ENCODE peak calls at places on chromosomes 6 and 20, in five cellular contexts. One of them, this sample, is unnamed.

GRCh38 chr20:23409800-23410199 is 11.5 kb downstream of the NAPB start:
- DNase-seq in fibroblast of lung: no peak
- DNase-seq in kidney: no peak
- DNase-seq in adrenal gland: no peak
- DNase-seq in ovary: no peak
- DNase-seq in this sample: no peak

GRCh38 chr20:11248691-11249178 is 574.9 kb upstream of the JAG1 start:
- DNase-seq in fibroblast of lung: no peak
- DNase-seq in kidney: no peak
- DNase-seq in adrenal gland: no peak
- DNase-seq in ovary: no peak
- DNase-seq in this sample: no peak

GRCh38 chr6:150016324-150017185 is 8.8 kb downstream of the RAET1L start:
- DNase-seq in fibroblast of lung: peak
- DNase-seq in kidney: no peak
- DNase-seq in adrenal gland: peak
- DNase-seq in ovary: no peak
- DNase-seq in this sample: peak

GRCh38 chr6:24779416-24779815 is 4.7 kb downstream of the GMNN start:
- DNase-seq in fibroblast of lung: no peak
- DNase-seq in kidney: no peak
- DNase-seq in adrenal gland: no peak
- DNase-seq in ovary: no peak
- DNase-seq in this sample: no peak

GRCh38 chr6:32883789-32884188 is 29.8 kb downstream of the PSMB9 start:
- DNase-seq in fibroblast of lung: peak
- DNase-seq in kidney: peak
- DNase-seq in adrenal gland: peak
- DNase-seq in ovary: no peak
- DNase-seq in this sample: peak

GRCh38 chr6:98980814-98981213 is 33.1 kb upstream of the FBXL4 start:
- DNase-seq in fibroblast of lung: no peak
- DNase-seq in kidney: no peak
- DNase-seq in adrenal gland: no peak
- DNase-seq in ovary: no peak
- DNase-seq in this sample: no peak

GRCh38 chr6:157226761-157227160 is 96.6 kb downstream of the TMEM242 start:
- DNase-seq in fibroblast of lung: peak
- DNase-seq in kidney: peak
- DNase-seq in adrenal gland: peak
- DNase-seq in ovary: no peak
- DNase-seq in this sample: no peak

GRCh38 chr6:117494694-117495318 is 12.3 kb downstream of the DCBLD1 start:
- DNase-seq in fibroblast of lung: no peak
- DNase-seq in kidney: no peak
- DNase-seq in adrenal gland: no peak
- DNase-seq in ovary: no peak
- DNase-seq in this sample: no peak

GRCh38 chr6:108735310-108735990 is 112.8 kb upstream of the ARMC2 start:
- DNase-seq in fibroblast of lung: no peak
- DNase-seq in kidney: no peak
- DNase-seq in adrenal gland: no peak
- DNase-seq in ovary: no peak
- DNase-seq in this sample: no peak

GRCh38 chr20:35091808-35092523 is 641 bp downstream of the TRPC4AP start:
- DNase-seq in fibroblast of lung: peak
- DNase-seq in kidney: peak
- DNase-seq in adrenal gland: no peak
- DNase-seq in ovary: no peak
- DNase-seq in this sample: no peak

GRCh38 chr6:102619585-102619984 is 1226.1 kb downstream of the GRIK2 start:
- DNase-seq in fibroblast of lung: peak
- DNase-seq in kidney: no peak
- DNase-seq in adrenal gland: no peak
- DNase-seq in ovary: no peak
- DNase-seq in this sample: no peak

GRCh38 chr6:10014561-10014960 is 400.3 kb downstream of the TFAP2A start:
- DNase-seq in fibroblast of lung: peak
- DNase-seq in kidney: no peak
- DNase-seq in adrenal gland: no peak
- DNase-seq in ovary: no peak
- DNase-seq in this sample: no peak

GRCh38 chr20:2386516-2387179 is 5.9 kb downstream of the TGM6 start:
- DNase-seq in fibroblast of lung: peak
- DNase-seq in kidney: no peak
- DNase-seq in adrenal gland: no peak
- DNase-seq in ovary: no peak
- DNase-seq in this sample: no peak

GRCh38 chr6:75205776-75206334 is at the start of gene COL12A1:
- DNase-seq in fibroblast of lung: peak
- DNase-seq in kidney: peak
- DNase-seq in adrenal gland: peak
- DNase-seq in ovary: peak
- DNase-seq in this sample: peak

GRCh38 chr6:41729624-41730023 is 5.8 kb downstream of the TFEB start:
- DNase-seq in fibroblast of lung: no peak
- DNase-seq in kidney: no peak
- DNase-seq in adrenal gland: no peak
- DNase-seq in ovary: no peak
- DNase-seq in this sample: no peak

GRCh38 chr6:168050861-168051586 is 28.0 kb downstream of the FRMD1 start:
- DNase-seq in fibroblast of lung: no peak
- DNase-seq in kidney: peak
- DNase-seq in adrenal gland: no peak
- DNase-seq in ovary: no peak
- DNase-seq in this sample: no peak

DNA sequence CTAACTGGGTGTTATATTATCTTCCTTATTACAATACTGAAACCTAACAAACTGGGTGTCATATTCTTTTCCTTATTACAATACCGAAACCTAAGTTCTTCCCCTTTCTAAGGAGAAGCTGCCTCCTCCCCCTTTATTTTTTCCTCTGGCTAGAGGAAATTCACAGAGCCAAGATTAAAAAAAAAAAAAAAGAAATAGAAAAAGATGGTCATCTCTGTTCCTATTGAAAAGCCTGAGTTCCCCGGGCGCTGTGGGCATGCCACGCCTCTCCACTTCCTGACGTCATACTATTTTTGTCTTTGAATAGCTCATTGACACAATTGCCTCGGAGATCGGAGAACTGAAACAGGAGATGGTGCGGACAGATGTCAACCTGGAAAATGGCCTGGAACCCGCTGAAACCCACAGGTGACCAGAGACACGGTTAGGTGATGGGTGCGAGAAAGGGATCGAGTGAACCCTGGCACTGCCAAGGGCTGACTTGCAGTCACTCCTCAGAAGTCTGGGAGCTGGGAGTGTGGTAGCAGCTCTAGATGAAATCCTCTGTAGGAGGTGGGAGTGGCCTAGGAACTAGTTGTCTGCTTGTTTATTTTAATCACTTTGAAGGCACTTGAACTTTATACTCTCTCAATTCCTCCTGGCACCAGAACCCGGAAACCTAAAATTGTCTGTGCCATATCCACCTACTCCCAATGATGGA is 82.2 kb upstream of the NAA20 start:
- DNase-seq in fibroblast of lung: no peak
- DNase-seq in kidney: no peak
- DNase-seq in adrenal gland: peak
- DNase-seq in ovary: no peak
- DNase-seq in this sample: no peak
- H3K4me3 ChIP-seq in fibroblast of lung: no peak
- H3K4me3 ChIP-seq in kidney: peak
- H3K4me3 ChIP-seq in adrenal gland: peak
- H3K4me3 ChIP-seq in ovary: no peak
- H3K4me3 ChIP-seq in this sample: no peak

DNA sequence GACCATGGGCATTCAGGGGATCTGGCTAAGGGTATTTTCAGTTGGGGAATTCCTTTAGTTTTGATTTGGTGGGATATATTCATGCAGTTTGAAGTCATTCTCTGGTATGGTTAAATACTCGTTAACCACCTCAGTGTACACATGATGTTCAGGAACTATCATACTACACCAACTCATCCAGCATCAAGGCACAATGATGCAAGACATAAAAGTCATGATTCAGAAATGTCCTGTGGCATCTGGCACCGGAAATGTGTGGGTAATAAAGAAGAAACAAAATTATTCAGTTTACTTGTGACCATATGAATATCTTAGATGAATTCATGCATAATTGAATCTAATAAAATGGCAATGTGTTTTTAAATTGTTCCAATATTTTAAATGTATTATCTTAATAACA is 129.0 kb upstream of the BMP5 start:
- DNase-seq in fibroblast of lung: peak
- DNase-seq in kidney: no peak
- DNase-seq in adrenal gland: no peak
- DNase-seq in ovary: no peak
- DNase-seq in this sample: no peak
- TF ChIP-seq CTCF in fibroblast of lung: no peak
- TF ChIP-seq CTCF in kidney: no peak
- TF ChIP-seq CTCF in adrenal gland: no peak
- TF ChIP-seq CTCF in ovary: no peak
- TF ChIP-seq CTCF in this sample: no peak

GRCh38 chr6:37647765-37648085 is 50.0 kb downstream of the MDGA1 start:
- DNase-seq in fibroblast of lung: no peak
- DNase-seq in kidney: no peak
- DNase-seq in adrenal gland: no peak
- DNase-seq in ovary: no peak
- DNase-seq in this sample: no peak
- H3K4me3 ChIP-seq in fibroblast of lung: no peak
- H3K4me3 ChIP-seq in kidney: no peak
- H3K4me3 ChIP-seq in adrenal gland: no peak
- H3K4me3 ChIP-seq in ovary: no peak
- H3K4me3 ChIP-seq in this sample: no peak

DNA sequence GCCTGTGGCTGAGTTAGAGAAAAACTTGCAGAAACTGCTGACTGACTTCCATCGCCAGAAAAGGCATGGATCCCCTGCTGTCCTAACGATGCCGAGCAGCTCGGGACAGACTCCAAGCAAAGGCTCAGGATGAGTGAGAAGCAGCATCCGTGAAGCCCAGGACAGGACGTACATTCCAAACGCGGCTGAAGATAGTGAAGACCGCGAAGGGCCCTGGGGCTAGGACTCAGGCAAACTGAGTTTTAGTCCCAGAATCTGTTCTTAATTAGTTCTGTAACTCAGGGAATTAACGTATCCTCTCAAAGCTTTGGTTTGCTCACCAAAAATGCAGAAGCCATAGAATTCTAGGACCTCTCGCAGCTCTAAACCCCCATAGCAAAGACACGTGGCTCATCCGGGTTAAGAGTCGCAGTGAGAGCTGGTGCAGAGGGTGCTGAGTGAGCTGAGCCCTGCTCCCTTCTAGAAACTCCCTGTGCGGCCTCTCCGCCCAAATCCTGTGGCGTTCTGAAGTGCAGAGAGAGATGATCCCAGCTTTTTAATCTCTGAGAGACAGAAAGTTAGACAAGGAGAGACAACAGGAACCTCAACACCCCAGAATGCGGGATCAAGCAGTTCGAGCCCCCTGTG is 132.9 kb upstream of the THBS2 start:
- DNase-seq in fibroblast of lung: no peak
- DNase-seq in kidney: no peak
- DNase-seq in adrenal gland: no peak
- DNase-seq in ovary: peak
- DNase-seq in this sample: peak
- TF ChIP-seq CTCF in fibroblast of lung: no peak
- TF ChIP-seq CTCF in kidney: no peak
- TF ChIP-seq CTCF in adrenal gland: no peak
- TF ChIP-seq CTCF in ovary: no peak
- TF ChIP-seq CTCF in this sample: no peak

DNA sequence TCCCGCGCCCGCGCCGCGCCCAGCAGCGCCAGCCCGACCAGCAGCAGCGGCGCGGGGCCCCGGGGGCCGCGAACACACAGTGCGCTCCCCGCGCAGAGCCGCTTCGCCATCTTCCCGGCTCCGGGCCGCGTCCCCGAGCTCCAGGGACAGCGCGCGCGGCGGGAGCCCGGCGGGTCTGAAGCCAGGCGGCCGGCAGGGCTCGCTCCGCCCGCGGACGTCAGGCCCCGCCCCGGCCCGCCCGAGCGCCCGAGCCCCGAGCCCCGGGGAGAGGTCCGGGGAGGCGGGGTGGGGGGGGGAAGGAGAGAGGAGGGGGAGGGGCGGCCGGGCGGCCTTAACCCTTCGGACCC is at the start of gene LAMA5:
- DNase-seq in fibroblast of lung: peak
- DNase-seq in kidney: peak
- DNase-seq in adrenal gland: peak
- DNase-seq in ovary: no peak
- DNase-seq in this sample: no peak
- H3K4me3 ChIP-seq in fibroblast of lung: peak
- H3K4me3 ChIP-seq in kidney: peak
- H3K4me3 ChIP-seq in adrenal gland: peak
- H3K4me3 ChIP-seq in ovary: peak
- H3K4me3 ChIP-seq in this sample: peak

GRCh38 chr6:161237176-161237575 is 36.7 kb downstream of the AGPAT4 start:
- DNase-seq in fibroblast of lung: peak
- DNase-seq in kidney: no peak
- DNase-seq in adrenal gland: no peak
- DNase-seq in ovary: no peak
- DNase-seq in this sample: no peak

GRCh38 chr6:161233986-161234620 is 39.8 kb downstream of the AGPAT4 start:
- DNase-seq in fibroblast of lung: peak
- DNase-seq in kidney: peak
- DNase-seq in adrenal gland: peak
- DNase-seq in ovary: peak
- DNase-seq in this sample: peak

GRCh38 chr6:161236091-161236633 is 37.7 kb downstream of the AGPAT4 start:
- DNase-seq in fibroblast of lung: no peak
- DNase-seq in kidney: no peak
- DNase-seq in adrenal gland: no peak
- DNase-seq in ovary: no peak
- DNase-seq in this sample: no peak

GRCh38 chr6:161242113-161242512 is 31.7 kb downstream of the AGPAT4 start:
- DNase-seq in fibroblast of lung: no peak
- DNase-seq in kidney: no peak
- DNase-seq in adrenal gland: no peak
- DNase-seq in ovary: no peak
- DNase-seq in this sample: no peak

GRCh38 chr6:161238076-161238869 is 35.6 kb downstream of the AGPAT4 start:
- DNase-seq in fibroblast of lung: peak
- DNase-seq in kidney: no peak
- DNase-seq in adrenal gland: no peak
- DNase-seq in ovary: no peak
- DNase-seq in this sample: peak
- TF ChIP-seq CTCF in fibroblast of lung: no peak
- TF ChIP-seq CTCF in kidney: no peak
- TF ChIP-seq CTCF in adrenal gland: no peak
- TF ChIP-seq CTCF in ovary: no peak
- TF ChIP-seq CTCF in this sample: no peak

GRCh38 chr20:32482251-32483220 is 102.6 kb downstream of the NOL4L start:
- DNase-seq in fibroblast of lung: peak
- DNase-seq in kidney: peak
- DNase-seq in adrenal gland: peak
- DNase-seq in ovary: peak
- DNase-seq in this sample: no peak
- H3K4me3 ChIP-seq in fibroblast of lung: peak
- H3K4me3 ChIP-seq in kidney: peak
- H3K4me3 ChIP-seq in adrenal gland: peak
- H3K4me3 ChIP-seq in ovary: peak
- H3K4me3 ChIP-seq in this sample: peak